ENCODE peak calls at places on chromosomes 11 and 22, in ten cellular contexts. One of them, this sample, is unnamed.
A peak's percentile ranks its signal among the peaks of the same experiment; 100 is the strongest.

GRCh38 chr11:17792161-17792560 is 57.6 kb downstream of the KCNC1 start:
- DNase-seq in AG10803: no peak
- DNase-seq in dermis microvascular lymphatic vessel endothelial cell: no peak
- DNase-seq in DMS153: no peak
- DNase-seq in activated T-cell treated with anti-CD3 and anti-CD28 coated beads, Interleukin-2, amount 50 U/mL, for 72 hours: no peak
- DNase-seq in activated CD4-positive, alpha-beta T cell treated with anti-CD3 and anti-CD28 coated beads for 4 hours: no peak
- DNase-seq in HFF-Myc: no peak
- DNase-seq in activated gamma-delta T cell treated with anti-CD3 and anti-CD28 coated beads, Interleukin-2, amount 50 U/mL, for 16 hours: no peak
- DNase-seq in cardiac fibroblast: no peak
- DNase-seq in uterus: no peak
- DNase-seq in this sample: no peak

GRCh38 chr22:21621891-21622623 is 7.8 kb downstream of the YDJC start:
- DNase-seq in AG10803: peak; percentile 39
- DNase-seq in dermis microvascular lymphatic vessel endothelial cell: no peak
- DNase-seq in DMS153: no peak
- DNase-seq in activated T-cell treated with anti-CD3 and anti-CD28 coated beads, Interleukin-2, amount 50 U/mL, for 72 hours: no peak
- DNase-seq in activated CD4-positive, alpha-beta T cell treated with anti-CD3 and anti-CD28 coated beads for 4 hours: no peak
- DNase-seq in HFF-Myc: no peak
- DNase-seq in activated gamma-delta T cell treated with anti-CD3 and anti-CD28 coated beads, Interleukin-2, amount 50 U/mL, for 16 hours: no peak
- DNase-seq in cardiac fibroblast: no peak
- DNase-seq in uterus: no peak
- DNase-seq in this sample: no peak

GRCh38 chr11:24351179-24351578 is 145.7 kb upstream of the LUZP2 start:
- DNase-seq in AG10803: no peak
- DNase-seq in dermis microvascular lymphatic vessel endothelial cell: no peak
- DNase-seq in DMS153: no peak
- DNase-seq in activated T-cell treated with anti-CD3 and anti-CD28 coated beads, Interleukin-2, amount 50 U/mL, for 72 hours: no peak
- DNase-seq in activated CD4-positive, alpha-beta T cell treated with anti-CD3 and anti-CD28 coated beads for 4 hours: no peak
- DNase-seq in HFF-Myc: no peak
- DNase-seq in activated gamma-delta T cell treated with anti-CD3 and anti-CD28 coated beads, Interleukin-2, amount 50 U/mL, for 16 hours: no peak
- DNase-seq in cardiac fibroblast: no peak
- DNase-seq in uterus: no peak
- DNase-seq in this sample: no peak

GRCh38 chr11:73191151-73191550 is 26.9 kb upstream of the P2RY2 start:
- DNase-seq in AG10803: no peak
- DNase-seq in dermis microvascular lymphatic vessel endothelial cell: no peak
- DNase-seq in DMS153: no peak
- DNase-seq in activated T-cell treated with anti-CD3 and anti-CD28 coated beads, Interleukin-2, amount 50 U/mL, for 72 hours: no peak
- DNase-seq in activated CD4-positive, alpha-beta T cell treated with anti-CD3 and anti-CD28 coated beads for 4 hours: no peak
- DNase-seq in HFF-Myc: no peak
- DNase-seq in activated gamma-delta T cell treated with anti-CD3 and anti-CD28 coated beads, Interleukin-2, amount 50 U/mL, for 16 hours: no peak
- DNase-seq in cardiac fibroblast: no peak
- DNase-seq in uterus: no peak
- DNase-seq in this sample: no peak

GRCh38 chr22:30408388-30409101 is 11.7 kb downstream of the SEC14L2 start:
- DNase-seq in AG10803: peak; percentile 46
- DNase-seq in dermis microvascular lymphatic vessel endothelial cell: peak; percentile 80
- DNase-seq in DMS153: no peak
- DNase-seq in activated T-cell treated with anti-CD3 and anti-CD28 coated beads, Interleukin-2, amount 50 U/mL, for 72 hours: no peak
- DNase-seq in activated CD4-positive, alpha-beta T cell treated with anti-CD3 and anti-CD28 coated beads for 4 hours: no peak
- DNase-seq in HFF-Myc: no peak
- DNase-seq in activated gamma-delta T cell treated with anti-CD3 and anti-CD28 coated beads, Interleukin-2, amount 50 U/mL, for 16 hours: no peak
- DNase-seq in cardiac fibroblast: peak; percentile 72
- DNase-seq in uterus: no peak
- DNase-seq in this sample: no peak

GRCh38 chr11:26227311-26227710 is 104.6 kb upstream of the ANO3 start:
- DNase-seq in AG10803: peak; percentile 88
- DNase-seq in dermis microvascular lymphatic vessel endothelial cell: no peak
- DNase-seq in DMS153: no peak
- DNase-seq in activated T-cell treated with anti-CD3 and anti-CD28 coated beads, Interleukin-2, amount 50 U/mL, for 72 hours: no peak
- DNase-seq in activated CD4-positive, alpha-beta T cell treated with anti-CD3 and anti-CD28 coated beads for 4 hours: no peak
- DNase-seq in HFF-Myc: peak; percentile 62
- DNase-seq in activated gamma-delta T cell treated with anti-CD3 and anti-CD28 coated beads, Interleukin-2, amount 50 U/mL, for 16 hours: no peak
- DNase-seq in cardiac fibroblast: peak; percentile 96
- DNase-seq in uterus: no peak
- DNase-seq in this sample: no peak

GRCh38 chr11:3205261-3206127 is 13.1 kb downstream of the MRGPRG start:
- DNase-seq in AG10803: peak; percentile 9
- DNase-seq in dermis microvascular lymphatic vessel endothelial cell: no peak
- DNase-seq in DMS153: no peak
- DNase-seq in activated T-cell treated with anti-CD3 and anti-CD28 coated beads, Interleukin-2, amount 50 U/mL, for 72 hours: no peak
- DNase-seq in activated CD4-positive, alpha-beta T cell treated with anti-CD3 and anti-CD28 coated beads for 4 hours: no peak
- DNase-seq in HFF-Myc: no peak
- DNase-seq in activated gamma-delta T cell treated with anti-CD3 and anti-CD28 coated beads, Interleukin-2, amount 50 U/mL, for 16 hours: no peak
- DNase-seq in cardiac fibroblast: no peak
- DNase-seq in uterus: no peak
- DNase-seq in this sample: no peak

GRCh38 chr22:49992921-49993648 is 19.5 kb downstream of the IL17REL start:
- DNase-seq in AG10803: peak; percentile 47
- DNase-seq in dermis microvascular lymphatic vessel endothelial cell: peak; percentile 48
- DNase-seq in DMS153: peak; percentile 22
- DNase-seq in activated T-cell treated with anti-CD3 and anti-CD28 coated beads, Interleukin-2, amount 50 U/mL, for 72 hours: peak; percentile 77
- DNase-seq in activated CD4-positive, alpha-beta T cell treated with anti-CD3 and anti-CD28 coated beads for 4 hours: peak; percentile 74
- DNase-seq in HFF-Myc: no peak
- DNase-seq in activated gamma-delta T cell treated with anti-CD3 and anti-CD28 coated beads, Interleukin-2, amount 50 U/mL, for 16 hours: peak; percentile 46
- DNase-seq in cardiac fibroblast: peak; percentile 60
- DNase-seq in uterus: peak; percentile 31
- DNase-seq in this sample: peak; percentile 78

GRCh38 chr22:30336752-30337460 is 10.2 kb upstream of the TBC1D10A start:
- DNase-seq in AG10803: no peak
- DNase-seq in dermis microvascular lymphatic vessel endothelial cell: no peak
- DNase-seq in DMS153: no peak
- DNase-seq in activated T-cell treated with anti-CD3 and anti-CD28 coated beads, Interleukin-2, amount 50 U/mL, for 72 hours: no peak
- DNase-seq in activated CD4-positive, alpha-beta T cell treated with anti-CD3 and anti-CD28 coated beads for 4 hours: no peak
- DNase-seq in HFF-Myc: no peak
- DNase-seq in activated gamma-delta T cell treated with anti-CD3 and anti-CD28 coated beads, Interleukin-2, amount 50 U/mL, for 16 hours: no peak
- DNase-seq in cardiac fibroblast: no peak
- DNase-seq in uterus: no peak
- DNase-seq in this sample: no peak

GRCh38 chr11:32713496-32713895 is 81.0 kb downstream of the CCDC73 start:
- DNase-seq in AG10803: no peak
- DNase-seq in dermis microvascular lymphatic vessel endothelial cell: no peak
- DNase-seq in DMS153: no peak
- DNase-seq in activated T-cell treated with anti-CD3 and anti-CD28 coated beads, Interleukin-2, amount 50 U/mL, for 72 hours: no peak
- DNase-seq in activated CD4-positive, alpha-beta T cell treated with anti-CD3 and anti-CD28 coated beads for 4 hours: no peak
- DNase-seq in HFF-Myc: no peak
- DNase-seq in activated gamma-delta T cell treated with anti-CD3 and anti-CD28 coated beads, Interleukin-2, amount 50 U/mL, for 16 hours: no peak
- DNase-seq in cardiac fibroblast: peak; percentile 31
- DNase-seq in uterus: no peak
- DNase-seq in this sample: peak; percentile 2

GRCh38 chr11:34276465-34276864 is 81.3 kb downstream of the ABTB2 start:
- DNase-seq in AG10803: no peak
- DNase-seq in dermis microvascular lymphatic vessel endothelial cell: no peak
- DNase-seq in DMS153: no peak
- DNase-seq in activated T-cell treated with anti-CD3 and anti-CD28 coated beads, Interleukin-2, amount 50 U/mL, for 72 hours: no peak
- DNase-seq in activated CD4-positive, alpha-beta T cell treated with anti-CD3 and anti-CD28 coated beads for 4 hours: no peak
- DNase-seq in HFF-Myc: no peak
- DNase-seq in activated gamma-delta T cell treated with anti-CD3 and anti-CD28 coated beads, Interleukin-2, amount 50 U/mL, for 16 hours: no peak
- DNase-seq in cardiac fibroblast: no peak
- DNase-seq in uterus: no peak
- DNase-seq in this sample: no peak

GRCh38 chr11:103170865-103171264 is 61.6 kb downstream of the DYNC2H1 start:
- DNase-seq in AG10803: peak; percentile 79
- DNase-seq in dermis microvascular lymphatic vessel endothelial cell: no peak
- DNase-seq in DMS153: no peak
- DNase-seq in activated T-cell treated with anti-CD3 and anti-CD28 coated beads, Interleukin-2, amount 50 U/mL, for 72 hours: no peak
- DNase-seq in activated CD4-positive, alpha-beta T cell treated with anti-CD3 and anti-CD28 coated beads for 4 hours: no peak
- DNase-seq in HFF-Myc: no peak
- DNase-seq in activated gamma-delta T cell treated with anti-CD3 and anti-CD28 coated beads, Interleukin-2, amount 50 U/mL, for 16 hours: no peak
- DNase-seq in cardiac fibroblast: peak; percentile 80
- DNase-seq in uterus: no peak
- DNase-seq in this sample: no peak

GRCh38 chr11:74024630-74025029 is 15.7 kb upstream of the UCP3 start:
- DNase-seq in AG10803: peak; percentile 88
- DNase-seq in dermis microvascular lymphatic vessel endothelial cell: no peak
- DNase-seq in DMS153: no peak
- DNase-seq in activated T-cell treated with anti-CD3 and anti-CD28 coated beads, Interleukin-2, amount 50 U/mL, for 72 hours: peak; percentile 73
- DNase-seq in activated CD4-positive, alpha-beta T cell treated with anti-CD3 and anti-CD28 coated beads for 4 hours: no peak
- DNase-seq in HFF-Myc: no peak
- DNase-seq in activated gamma-delta T cell treated with anti-CD3 and anti-CD28 coated beads, Interleukin-2, amount 50 U/mL, for 16 hours: no peak
- DNase-seq in cardiac fibroblast: peak; percentile 94
- DNase-seq in uterus: peak; percentile 61
- DNase-seq in this sample: peak; percentile 94

GRCh38 chr11:110430267-110431211 is 791 bp downstream of the FDX1 start:
- DNase-seq in AG10803: peak; percentile 46
- DNase-seq in dermis microvascular lymphatic vessel endothelial cell: no peak
- DNase-seq in DMS153: no peak
- DNase-seq in activated T-cell treated with anti-CD3 and anti-CD28 coated beads, Interleukin-2, amount 50 U/mL, for 72 hours: peak; percentile 7
- DNase-seq in activated CD4-positive, alpha-beta T cell treated with anti-CD3 and anti-CD28 coated beads for 4 hours: peak; percentile 36
- DNase-seq in HFF-Myc: no peak
- DNase-seq in activated gamma-delta T cell treated with anti-CD3 and anti-CD28 coated beads, Interleukin-2, amount 50 U/mL, for 16 hours: peak; percentile 31
- DNase-seq in cardiac fibroblast: peak; percentile 62
- DNase-seq in uterus: no peak
- DNase-seq in this sample: peak; percentile 57

This sample was measured in erythroblast.